ENCODE peak calls at places on chromosomes 6 and 20, in four cellular contexts. R is activated CD8-positive, alpha-beta memory T cell treated with anti-CD3 and anti-CD28 coated beads, Interleukin-2, amount 10 ng/mL, durations not matched to agents 7 days and 5 days; J is glutamatergic neuron; G is stimulated activated CD8-positive, alpha-beta memory T cell treated with anti-CD3 and anti-CD28 coated beads, Interleukin-4, amount 100 ng/mL, for 24 hours. D is an unnamed sample.

GRCh38 chr6:7674291-7674690 is 51.6 kb upstream of the BMP6 start:
- DNase-seq in G (no peak), J (no peak), R (no peak), D (no peak)

GRCh38 chr6:24313477-24314141 is 44.2 kb downstream of the DCDC2 start:
- DNase-seq in R (no peak), G (no peak), J (no peak), D (no peak)

GRCh38 chr20:34250005-34250404 is 8.8 kb downstream of the ASIP start:
- DNase-seq in R (no peak), J (no peak), G (no peak), D (no peak)

GRCh38 chr6:158715330-158716311 is 65.8 kb downstream of the SYTL3 start:
- DNase-seq in G (no peak), J (no peak), R (no peak), D (no peak)

GRCh38 chr6:54238407-54238806 is 69.8 kb upstream of the TINAG start:
- DNase-seq in G (no peak), J (no peak), R (no peak), D (no peak)

GRCh38 chr6:139628220-139628619 is 253.8 kb upstream of the CITED2 start:
- DNase-seq in G (no peak), R (no peak), J (no peak), D (no peak)

GRCh38 chr20:31684153-31685003 is 38.3 kb downstream of the BCL2L1 start:
- DNase-seq in G (no peak), J (no peak), R (no peak), D (no peak)

GRCh38 chr20:24753136-24753535 is 195.9 kb upstream of the CST7 start:
- DNase-seq in R (peak), G (no peak), J (no peak), D (no peak)

GRCh38 chr6:8215631-8216030 is 113.3 kb upstream of the EEF1E1 start:
- DNase-seq in G (no peak), R (no peak), J (no peak), D (no peak)

GRCh38 chr6:53018443-53018842 is 23.4 kb upstream of the GSTA4 start:
- DNase-seq in G (no peak), J (no peak), R (no peak), D (no peak)

GRCh38 chr20:57742506-57743180 is 32.8 kb upstream of the PMEPA1 start:
- DNase-seq in G (no peak), R (no peak), J (no peak), D (no peak)

GRCh38 chr20:44532981-44533331 is 11.1 kb upstream of the SERINC3 start:
- DNase-seq in G (no peak), R (no peak), J (no peak), D (no peak)

GRCh38 chr6:147156218-147156617 is 48.0 kb upstream of the STXBP5 start:
- DNase-seq in G (no peak), R (no peak), J (no peak), D (no peak)

GRCh38 chr6:136753624-136754023 is 38.7 kb downstream of the MAP3K5 start:
- DNase-seq in J (no peak), R (peak), G (no peak), D (no peak)